ENCODE peak calls at places on chromosomes 1 and 21, in nine cellular contexts. One of them, this sample, is unnamed.

GRCh38 chr1:207993477-207994445 is 82.8 kb upstream of the CD34 start:
- DNase-seq in HFF-Myc: no peak
- DNase-seq in HuH-7.5: no peak
- DNase-seq in left cardiac atrium: no peak
- DNase-seq in KBM-7: peak; percentile 13
- DNase-seq in SW480: no peak
- DNase-seq in T follicular helper cell: no peak
- DNase-seq in activated naive CD4-positive, alpha-beta T cell treated with anti-CD3 and anti-CD28 coated beads, Interleukin-2, amount 10 ng/mL, durations not matched to agents 7 days and 5 days: no peak
- DNase-seq in sciatic nerve: no peak
- DNase-seq in this sample: no peak

GRCh38 chr21:26448751-26449150 is 124.3 kb downstream of the CYYR1 start:
- DNase-seq in HFF-Myc: no peak
- DNase-seq in HuH-7.5: no peak
- DNase-seq in left cardiac atrium: no peak
- DNase-seq in KBM-7: no peak
- DNase-seq in SW480: no peak
- DNase-seq in T follicular helper cell: no peak
- DNase-seq in activated naive CD4-positive, alpha-beta T cell treated with anti-CD3 and anti-CD28 coated beads, Interleukin-2, amount 10 ng/mL, durations not matched to agents 7 days and 5 days: no peak
- DNase-seq in sciatic nerve: no peak
- DNase-seq in this sample: no peak

GRCh38 chr1:19476440-19477190 is 8.7 kb downstream of the CAPZB start:
- DNase-seq in HFF-Myc: no peak
- DNase-seq in HuH-7.5: no peak
- DNase-seq in left cardiac atrium: peak; percentile 61
- DNase-seq in KBM-7: peak; percentile 91
- DNase-seq in SW480: no peak
- DNase-seq in T follicular helper cell: no peak
- DNase-seq in activated naive CD4-positive, alpha-beta T cell treated with anti-CD3 and anti-CD28 coated beads, Interleukin-2, amount 10 ng/mL, durations not matched to agents 7 days and 5 days: peak; percentile 50
- DNase-seq in sciatic nerve: no peak
- DNase-seq in this sample: no peak

GRCh38 chr1:225772323-225772768 is 5.3 kb upstream of the SRP9 start:
- DNase-seq in HFF-Myc: peak; percentile 83
- DNase-seq in HuH-7.5: peak; percentile 56
- DNase-seq in left cardiac atrium: peak; percentile 88
- DNase-seq in KBM-7: peak; percentile 78
- DNase-seq in SW480: peak; percentile 80
- DNase-seq in T follicular helper cell: no peak
- DNase-seq in activated naive CD4-positive, alpha-beta T cell treated with anti-CD3 and anti-CD28 coated beads, Interleukin-2, amount 10 ng/mL, durations not matched to agents 7 days and 5 days: peak; percentile 44
- DNase-seq in sciatic nerve: peak; percentile 88
- DNase-seq in this sample: peak; percentile 64

GRCh38 chr1:201104141-201104540 is 8.1 kb downstream of the CACNA1S start:
- DNase-seq in HFF-Myc: no peak
- DNase-seq in HuH-7.5: no peak
- DNase-seq in left cardiac atrium: no peak
- DNase-seq in KBM-7: no peak
- DNase-seq in SW480: no peak
- DNase-seq in T follicular helper cell: no peak
- DNase-seq in activated naive CD4-positive, alpha-beta T cell treated with anti-CD3 and anti-CD28 coated beads, Interleukin-2, amount 10 ng/mL, durations not matched to agents 7 days and 5 days: no peak
- DNase-seq in sciatic nerve: no peak
- DNase-seq in this sample: no peak

GRCh38 chr1:55280731-55281130 is 65.6 kb upstream of the USP24 start:
- DNase-seq in HFF-Myc: peak; percentile 77
- DNase-seq in HuH-7.5: no peak
- DNase-seq in left cardiac atrium: no peak
- DNase-seq in KBM-7: no peak
- DNase-seq in SW480: no peak
- DNase-seq in T follicular helper cell: no peak
- DNase-seq in activated naive CD4-positive, alpha-beta T cell treated with anti-CD3 and anti-CD28 coated beads, Interleukin-2, amount 10 ng/mL, durations not matched to agents 7 days and 5 days: no peak
- DNase-seq in sciatic nerve: no peak
- DNase-seq in this sample: no peak

GRCh38 chr1:1425426-1425752 is 4.3 kb upstream of the ANKRD65 start:
- DNase-seq in HFF-Myc: no peak
- DNase-seq in HuH-7.5: no peak
- DNase-seq in left cardiac atrium: peak; percentile 19
- DNase-seq in KBM-7: no peak
- DNase-seq in SW480: no peak
- DNase-seq in T follicular helper cell: no peak
- DNase-seq in activated naive CD4-positive, alpha-beta T cell treated with anti-CD3 and anti-CD28 coated beads, Interleukin-2, amount 10 ng/mL, durations not matched to agents 7 days and 5 days: no peak
- DNase-seq in sciatic nerve: no peak
- DNase-seq in this sample: no peak

GRCh38 chr21:17554619-17555472 is 42.0 kb downstream of the CXADR start:
- DNase-seq in HFF-Myc: no peak
- DNase-seq in HuH-7.5: no peak
- DNase-seq in left cardiac atrium: no peak
- DNase-seq in KBM-7: peak; percentile 39
- DNase-seq in SW480: peak; percentile 33
- DNase-seq in T follicular helper cell: no peak
- DNase-seq in activated naive CD4-positive, alpha-beta T cell treated with anti-CD3 and anti-CD28 coated beads, Interleukin-2, amount 10 ng/mL, durations not matched to agents 7 days and 5 days: no peak
- DNase-seq in sciatic nerve: no peak
- DNase-seq in this sample: peak; percentile 24

GRCh38 chr1:77834771-77835334 is 53.6 kb upstream of the NEXN start:
- DNase-seq in HFF-Myc: peak; percentile 35
- DNase-seq in HuH-7.5: no peak
- DNase-seq in left cardiac atrium: no peak
- DNase-seq in KBM-7: no peak
- DNase-seq in SW480: no peak
- DNase-seq in T follicular helper cell: no peak
- DNase-seq in activated naive CD4-positive, alpha-beta T cell treated with anti-CD3 and anti-CD28 coated beads, Interleukin-2, amount 10 ng/mL, durations not matched to agents 7 days and 5 days: no peak
- DNase-seq in sciatic nerve: no peak
- DNase-seq in this sample: peak; percentile 10

GRCh38 chr1:204359474-204360255 is at the start of gene PLEKHA6:
- DNase-seq in HFF-Myc: no peak
- DNase-seq in HuH-7.5: no peak
- DNase-seq in left cardiac atrium: peak; percentile 36
- DNase-seq in KBM-7: no peak
- DNase-seq in SW480: no peak
- DNase-seq in T follicular helper cell: no peak
- DNase-seq in activated naive CD4-positive, alpha-beta T cell treated with anti-CD3 and anti-CD28 coated beads, Interleukin-2, amount 10 ng/mL, durations not matched to agents 7 days and 5 days: no peak
- DNase-seq in sciatic nerve: no peak
- DNase-seq in this sample: peak; percentile 85

GRCh38 chr21:36241717-36242116 is 78.3 kb upstream of the MORC3 start:
- DNase-seq in HFF-Myc: no peak
- DNase-seq in HuH-7.5: no peak
- DNase-seq in left cardiac atrium: no peak
- DNase-seq in KBM-7: no peak
- DNase-seq in SW480: no peak
- DNase-seq in T follicular helper cell: no peak
- DNase-seq in activated naive CD4-positive, alpha-beta T cell treated with anti-CD3 and anti-CD28 coated beads, Interleukin-2, amount 10 ng/mL, durations not matched to agents 7 days and 5 days: no peak
- DNase-seq in sciatic nerve: no peak
- DNase-seq in this sample: no peak

GRCh38 chr21:24514081-24514733 is 1093.1 kb downstream of the MRPL39 start:
- DNase-seq in HFF-Myc: no peak
- DNase-seq in HuH-7.5: no peak
- DNase-seq in left cardiac atrium: no peak
- DNase-seq in KBM-7: peak; percentile 10
- DNase-seq in SW480: peak; percentile 32
- DNase-seq in T follicular helper cell: no peak
- DNase-seq in activated naive CD4-positive, alpha-beta T cell treated with anti-CD3 and anti-CD28 coated beads, Interleukin-2, amount 10 ng/mL, durations not matched to agents 7 days and 5 days: no peak
- DNase-seq in sciatic nerve: no peak
- DNase-seq in this sample: peak; percentile 1

GRCh38 chr1:116540088-116540487 is 30.7 kb downstream of the CD58 start:
- DNase-seq in HFF-Myc: no peak
- DNase-seq in HuH-7.5: no peak
- DNase-seq in left cardiac atrium: no peak
- DNase-seq in KBM-7: peak; percentile 55
- DNase-seq in SW480: no peak
- DNase-seq in T follicular helper cell: no peak
- DNase-seq in activated naive CD4-positive, alpha-beta T cell treated with anti-CD3 and anti-CD28 coated beads, Interleukin-2, amount 10 ng/mL, durations not matched to agents 7 days and 5 days: no peak
- DNase-seq in sciatic nerve: no peak
- DNase-seq in this sample: no peak

GRCh38 chr21:25742900-25743299 is 8.1 kb downstream of the GABPA start:
- DNase-seq in HFF-Myc: no peak
- DNase-seq in HuH-7.5: no peak
- DNase-seq in left cardiac atrium: no peak
- DNase-seq in KBM-7: no peak
- DNase-seq in SW480: no peak
- DNase-seq in T follicular helper cell: no peak
- DNase-seq in activated naive CD4-positive, alpha-beta T cell treated with anti-CD3 and anti-CD28 coated beads, Interleukin-2, amount 10 ng/mL, durations not matched to agents 7 days and 5 days: no peak
- DNase-seq in sciatic nerve: no peak
- DNase-seq in this sample: no peak

GRCh38 chr1:77283701-77284425 is 2.0 kb downstream of the AK5 start:
- DNase-seq in HFF-Myc: no peak
- DNase-seq in HuH-7.5: no peak
- DNase-seq in left cardiac atrium: no peak
- DNase-seq in KBM-7: no peak
- DNase-seq in SW480: no peak
- DNase-seq in T follicular helper cell: no peak
- DNase-seq in activated naive CD4-positive, alpha-beta T cell treated with anti-CD3 and anti-CD28 coated beads, Interleukin-2, amount 10 ng/mL, durations not matched to agents 7 days and 5 days: no peak
- DNase-seq in sciatic nerve: no peak
- DNase-seq in this sample: no peak

GRCh38 chr1:153509729-153510354 is 25.9 kb downstream of the S100A6 start:
- DNase-seq in HFF-Myc: no peak
- DNase-seq in HuH-7.5: peak; percentile 60
- DNase-seq in left cardiac atrium: peak; percentile 49
- DNase-seq in KBM-7: peak; percentile 73
- DNase-seq in SW480: peak; percentile 39
- DNase-seq in T follicular helper cell: peak; percentile 39
- DNase-seq in activated naive CD4-positive, alpha-beta T cell treated with anti-CD3 and anti-CD28 coated beads, Interleukin-2, amount 10 ng/mL, durations not matched to agents 7 days and 5 days: peak; percentile 80
- DNase-seq in sciatic nerve: no peak
- DNase-seq in this sample: no peak

GRCh38 chr1:16607433-16607851 is 5.9 kb downstream of the NBPF1 start:
- DNase-seq in HFF-Myc: no peak
- DNase-seq in HuH-7.5: no peak
- DNase-seq in left cardiac atrium: no peak
- DNase-seq in KBM-7: no peak
- DNase-seq in SW480: no peak
- DNase-seq in T follicular helper cell: no peak
- DNase-seq in activated naive CD4-positive, alpha-beta T cell treated with anti-CD3 and anti-CD28 coated beads, Interleukin-2, amount 10 ng/mL, durations not matched to agents 7 days and 5 days: no peak
- DNase-seq in sciatic nerve: no peak
- DNase-seq in this sample: no peak